ENCODE peak calls at places on chromosomes 4 and X, in four cellular contexts. Q is neural crest cell, D is sigmoid colon, O is AG09309. G is an unnamed sample.

GRCh38 chrX:22526339-22526738 is 253.6 kb downstream of the CBLL2 start:
- DNase-seq in D (no peak), Q (no peak), O (no peak), G (no peak)

GRCh38 chrX:113594504-113594903 is 753.9 kb upstream of the AMOT start:
- DNase-seq in Q (no peak), D (no peak), O (no peak), G (no peak)

GRCh38 chrX:37580080-37580479 is 8.6 kb downstream of the LANCL3 start:
- DNase-seq in Q (no peak), O (no peak), D (no peak), G (no peak)

GRCh38 chr4:71685975-71686374 is 97.9 kb downstream of the GC start:
- DNase-seq in Q (no peak), O (no peak), D (no peak), G (no peak)

GRCh38 chr4:118757761-118758213 is 72.6 kb downstream of the METTL14 start:
- DNase-seq in D (no peak), Q (no peak), O (no peak), G (no peak)

GRCh38 chr4:7192252-7193039 is at the start of gene SORCS2:
- DNase-seq in Q (peak), D (peak), O (no peak), G (no peak)

GRCh38 chrX:7330971-7331746 is 183.2 kb upstream of the PUDP start:
- DNase-seq in Q (no peak), O (peak), D (no peak), G (peak)

GRCh38 chr4:123583043-123583442 is 186.4 kb downstream of the SPRY1 start:
- DNase-seq in O (no peak), Q (no peak), D (no peak), G (no peak)

GRCh38 chrX:71053217-71053621 is 14.9 kb downstream of the SNX12 start:
- DNase-seq in Q (no peak), D (no peak), O (no peak), G (no peak)

GRCh38 chrX:46554942-46555341 is 9.7 kb upstream of the ZNF674 start:
- DNase-seq in Q (no peak), O (no peak), D (no peak), G (no peak)

GRCh38 chr4:56757270-56757746 is 64.2 kb downstream of the SPINK2 start:
- DNase-seq in D (peak), O (no peak), Q (no peak), G (no peak)

GRCh38 chrX:11665144-11666040 is at the start of gene ARHGAP6:
- DNase-seq in Q (peak), D (peak), O (no peak), G (peak)

GRCh38 chr4:185811509-185812364 is at the start of gene SORBS2:
- DNase-seq in Q (peak), O (no peak), D (peak), G (no peak)

GRCh38 chr4:123397276-123398150 is 918 bp downstream of the SPRY1 start:
- DNase-seq in Q (peak), O (no peak), D (peak), G (no peak)

GRCh38 chrX:125205084-125205917 is 114.4 kb upstream of the TEX13C start:
- DNase-seq in Q (peak), D (peak), O (no peak), G (no peak)

GRCh38 chr4:42927946-42928345 is 35.4 kb downstream of the GRXCR1 start:
- DNase-seq in O (no peak), Q (no peak), D (no peak), G (no peak)

GRCh38 chr4:165394275-165394674 is 15.5 kb downstream of the CPE start:
- DNase-seq in O (no peak), Q (no peak), D (no peak), G (no peak)

GRCh38 chrX:97639526-97639925 is 755.8 kb downstream of the RPA4 start:
- DNase-seq in Q (peak), D (no peak), O (no peak), G (no peak)

GRCh38 chr4:5423670-5424069 is 284.7 kb downstream of the EVC2 start:
- DNase-seq in Q (no peak), D (no peak), O (no peak), G (no peak)

GRCh38 chrX:41421071-41421729 is 25.9 kb upstream of the NYX start:
- DNase-seq in D (no peak), Q (no peak), O (no peak), G (no peak)

GRCh38 chrX:134894373-134894895 is 96.4 kb upstream of the SMIM10 start:
- DNase-seq in O (no peak), Q (no peak), D (no peak), G (no peak)

GRCh38 chrX:140715787-140716186 is 6.2 kb downstream of the LINC00632 start:
- DNase-seq in D (no peak), O (no peak), Q (no peak), G (no peak)

GRCh38 chr4:112379306-112379705 is 82.1 kb downstream of the ALPK1 start:
- DNase-seq in D (no peak), Q (peak), O (no peak), G (no peak)

GRCh38 chrX:77960567-77960966 is 8.9 kb downstream of the PGAM4 start:
- DNase-seq in D (no peak), Q (no peak), O (no peak), G (no peak)

GRCh38 chr4:3339566-3339965 is 46.7 kb downstream of the RGS12 start:
- DNase-seq in D (no peak), O (no peak), Q (no peak), G (no peak)

GRCh38 chrX:357693-358471 is 28.8 kb downstream of the PPP2R3B start:
- DNase-seq in D (no peak), Q (no peak), O (no peak), G (no peak)

GRCh38 chr4:8645753-8646124 is 53.2 kb downstream of the CPZ start:
- DNase-seq in D (no peak), O (no peak), Q (no peak), G (no peak)

GRCh38 chr4:104494161-104494560 is 533 bp downstream of the CXXC4 start:
- DNase-seq in Q (no peak), O (no peak), D (no peak), G (no peak)

GRCh38 chrX:154021131-154021611 is 1.5 kb upstream of the IRAK1 start:
- DNase-seq in Q (no peak), O (peak), D (no peak), G (no peak)

GRCh38 chrX:29852767-29853166 is 362.6 kb upstream of the MAGEB2 start:
- DNase-seq in O (no peak), Q (no peak), D (no peak), G (no peak)

GRCh38 chr4:3679851-3680311 is 86.3 kb upstream of the ADRA2C start:
- DNase-seq in O (no peak), D (peak), Q (no peak), G (no peak)

GRCh38 chrX:153921511-153922285 is 4.4 kb downstream of the ARHGAP4 start:
- DNase-seq in D (no peak), O (no peak), Q (no peak), G (no peak)

GRCh38 chrX:78075787-78076389 is 28.2 kb upstream of the PGK1 start:
- DNase-seq in Q (no peak), D (no peak), O (no peak), G (no peak)

GRCh38 chrX:131845201-131845600 is 177.9 kb upstream of the STK26 start:
- DNase-seq in D (no peak), Q (no peak), O (no peak), G (no peak)

GRCh38 chrX:53244610-53245009 is 19.6 kb upstream of the KDM5C start:
- DNase-seq in D (no peak), O (no peak), Q (no peak), G (no peak)
- TF ChIP-seq CTCF in D (no peak), O (peak), Q (peak), G (peak)

GRCh38 chr4:12293906-12294525 is 865.3 kb upstream of the HS3ST1 start:
- DNase-seq in Q (no peak), D (no peak), O (no peak), G (no peak)
- TF ChIP-seq CTCF in Q (no peak), D (no peak), O (no peak), G (no peak)

GRCh38 chr4:81260443-81261102 is 45.6 kb upstream of the PRKG2 start:
- DNase-seq in D (no peak), Q (peak), O (no peak), G (no peak)
- TF ChIP-seq CTCF in D (peak), Q (peak), O (peak), G (peak)

GRCh38 chr4:15914736-15915135 is 23.8 kb downstream of the FGFBP1 start:
- DNase-seq in Q (no peak), D (no peak), O (no peak), G (no peak)
- TF ChIP-seq CTCF in Q (no peak), D (no peak), O (no peak), G (no peak)

G was measured in AG09319.